ENCODE peak calls at places on chromosomes 1 and 21, in four cellular contexts. S is central memory CD8-positive, alpha-beta T cell; F is sciatic nerve; X is astrocyte of the cerebellum. Y is an unnamed sample.

GRCh38 chr1:28308750-28309149 is 20.1 kb upstream of the MED18 start:
- DNase-seq in S (no peak), F (no peak), X (no peak), Y (no peak)

GRCh38 chr1:5375437-5375836 is 616.8 kb downstream of the NPHP4 start:
- DNase-seq in S (no peak), F (no peak), X (no peak), Y (no peak)

GRCh38 chr1:53047737-53048344 is 14.2 kb upstream of the PODN start:
- DNase-seq in S (no peak), F (no peak), X (peak), Y (no peak)

GRCh38 chr1:3264456-3264855 is 190.0 kb upstream of the ARHGEF16 start:
- DNase-seq in S (no peak), F (no peak), X (no peak), Y (no peak)

GRCh38 chr1:233105225-233105624 is 154.8 kb downstream of the NTPCR start:
- DNase-seq in S (no peak), F (no peak), X (no peak), Y (no peak)

GRCh38 chr1:3625151-3625907 is 514 bp downstream of the TPRG1L start:
- DNase-seq in S (no peak), F (peak), X (no peak), Y (peak)

GRCh38 chr1:66981679-66982078 is 56.9 kb downstream of the MIER1 start:
- DNase-seq in S (peak), F (no peak), X (no peak), Y (peak)

GRCh38 chr21:33655591-33656221 is 13.4 kb downstream of the ITSN1 start:
- DNase-seq in S (no peak), F (no peak), X (peak), Y (no peak)

Y was measured in activated naive CD8-positive, alpha-beta T cell treated with anti-CD3 and anti-CD28 coated beads, Interleukin-2, amount 50 U/mL, for 24 hours.